ENCODE peak calls at places on chromosomes 7 and 10, in ten cellular contexts. One of them, this sample, is unnamed.
A peak's percentile ranks its signal among the peaks of the same experiment; 100 is the strongest.

GRCh38 chr10:77290528-77291155 is 347.0 kb downstream of the KCNMA1 start:
- DNase-seq in SJSA1: peak; percentile 88
- DNase-seq in fibroblast of lung: peak; percentile 55
- DNase-seq in body of pancreas: no peak
- DNase-seq in naive thymus-derived CD4-positive, alpha-beta T cell: no peak
- DNase-seq in pancreas: no peak
- DNase-seq in PC-9: peak; percentile 39
- DNase-seq in endodermal cell: no peak
- DNase-seq in adrenal gland: no peak
- DNase-seq in left ventricle myocardium inferior: no peak
- DNase-seq in this sample: no peak

GRCh38 chr10:100470367-100470766 is 7.6 kb downstream of the WNT8B start:
- DNase-seq in SJSA1: no peak
- DNase-seq in fibroblast of lung: no peak
- DNase-seq in body of pancreas: no peak
- DNase-seq in naive thymus-derived CD4-positive, alpha-beta T cell: no peak
- DNase-seq in pancreas: no peak
- DNase-seq in PC-9: no peak
- DNase-seq in endodermal cell: no peak
- DNase-seq in adrenal gland: no peak
- DNase-seq in left ventricle myocardium inferior: no peak
- DNase-seq in this sample: no peak

GRCh38 chr7:142603870-142604448 is 145.3 kb upstream of the PRSS1 start:
- DNase-seq in SJSA1: no peak
- DNase-seq in fibroblast of lung: peak; percentile 73
- DNase-seq in body of pancreas: peak; percentile 64
- DNase-seq in naive thymus-derived CD4-positive, alpha-beta T cell: peak; percentile 67
- DNase-seq in pancreas: no peak
- DNase-seq in PC-9: peak; percentile 51
- DNase-seq in endodermal cell: peak; percentile 76
- DNase-seq in adrenal gland: peak; percentile 24
- DNase-seq in left ventricle myocardium inferior: no peak
- DNase-seq in this sample: no peak

GRCh38 chr7:156473476-156474240 is 166.9 kb upstream of the RNF32 start:
- DNase-seq in SJSA1: no peak
- DNase-seq in fibroblast of lung: peak; percentile 58
- DNase-seq in body of pancreas: peak; percentile 49
- DNase-seq in naive thymus-derived CD4-positive, alpha-beta T cell: peak; percentile 8
- DNase-seq in pancreas: peak; percentile 37
- DNase-seq in PC-9: peak; percentile 29
- DNase-seq in endodermal cell: peak; percentile 76
- DNase-seq in adrenal gland: peak; percentile 53
- DNase-seq in left ventricle myocardium inferior: peak; percentile 23
- DNase-seq in this sample: peak; percentile 32

GRCh38 chr7:149497467-149498261 is at the start of gene ZNF746:
- DNase-seq in SJSA1: peak; percentile 82
- DNase-seq in fibroblast of lung: peak; percentile 79
- DNase-seq in body of pancreas: peak; percentile 86
- DNase-seq in naive thymus-derived CD4-positive, alpha-beta T cell: peak; percentile 77
- DNase-seq in pancreas: peak; percentile 86
- DNase-seq in PC-9: peak; percentile 85
- DNase-seq in endodermal cell: peak; percentile 94
- DNase-seq in adrenal gland: peak; percentile 79
- DNase-seq in left ventricle myocardium inferior: peak; percentile 86
- DNase-seq in this sample: peak; percentile 95

GRCh38 chr10:28768227-28768626 is 90.9 kb downstream of the BAMBI start:
- DNase-seq in SJSA1: no peak
- DNase-seq in fibroblast of lung: no peak
- DNase-seq in body of pancreas: no peak
- DNase-seq in naive thymus-derived CD4-positive, alpha-beta T cell: no peak
- DNase-seq in pancreas: no peak
- DNase-seq in PC-9: no peak
- DNase-seq in endodermal cell: no peak
- DNase-seq in adrenal gland: no peak
- DNase-seq in left ventricle myocardium inferior: no peak
- DNase-seq in this sample: no peak

GRCh38 chr7:90412458-90413184 is 9.4 kb downstream of the CLDN12 start:
- DNase-seq in SJSA1: no peak
- DNase-seq in fibroblast of lung: peak; percentile 7
- DNase-seq in body of pancreas: peak; percentile 23
- DNase-seq in naive thymus-derived CD4-positive, alpha-beta T cell: no peak
- DNase-seq in pancreas: peak; percentile 45
- DNase-seq in PC-9: peak; percentile 12
- DNase-seq in endodermal cell: peak; percentile 85
- DNase-seq in adrenal gland: no peak
- DNase-seq in left ventricle myocardium inferior: no peak
- DNase-seq in this sample: peak; percentile 52

GRCh38 chr7:74275401-74275881 is 13.8 kb upstream of the CLIP2 start:
- DNase-seq in SJSA1: no peak
- DNase-seq in fibroblast of lung: no peak
- DNase-seq in body of pancreas: no peak
- DNase-seq in naive thymus-derived CD4-positive, alpha-beta T cell: no peak
- DNase-seq in pancreas: no peak
- DNase-seq in PC-9: no peak
- DNase-seq in endodermal cell: peak; percentile 91
- DNase-seq in adrenal gland: no peak
- DNase-seq in left ventricle myocardium inferior: no peak
- DNase-seq in this sample: no peak

GRCh38 chr10:124745678-124746077 is 1.5 kb upstream of the FAM53B start:
- DNase-seq in SJSA1: no peak
- DNase-seq in fibroblast of lung: peak; percentile 76
- DNase-seq in body of pancreas: no peak
- DNase-seq in naive thymus-derived CD4-positive, alpha-beta T cell: peak; percentile 69
- DNase-seq in pancreas: no peak
- DNase-seq in PC-9: peak; percentile 34
- DNase-seq in endodermal cell: no peak
- DNase-seq in adrenal gland: no peak
- DNase-seq in left ventricle myocardium inferior: no peak
- DNase-seq in this sample: no peak

GRCh38 chr7:47032171-47032915 is 549.6 kb downstream of the TNS3 start:
- DNase-seq in SJSA1: no peak
- DNase-seq in fibroblast of lung: peak; percentile 58
- DNase-seq in body of pancreas: no peak
- DNase-seq in naive thymus-derived CD4-positive, alpha-beta T cell: no peak
- DNase-seq in pancreas: no peak
- DNase-seq in PC-9: no peak
- DNase-seq in endodermal cell: no peak
- DNase-seq in adrenal gland: no peak
- DNase-seq in left ventricle myocardium inferior: no peak
- DNase-seq in this sample: no peak

GRCh38 chr10:50624866-50625491 is 1.2 kb upstream of the SGMS1 start:
- DNase-seq in SJSA1: peak; percentile 73
- DNase-seq in fibroblast of lung: peak; percentile 67
- DNase-seq in body of pancreas: peak; percentile 71
- DNase-seq in naive thymus-derived CD4-positive, alpha-beta T cell: peak; percentile 62
- DNase-seq in pancreas: no peak
- DNase-seq in PC-9: peak; percentile 70
- DNase-seq in endodermal cell: peak; percentile 88
- DNase-seq in adrenal gland: no peak
- DNase-seq in left ventricle myocardium inferior: peak; percentile 60
- DNase-seq in this sample: no peak

GRCh38 chr7:46179211-46179610 is 258.1 kb upstream of the IGFBP3 start:
- DNase-seq in SJSA1: no peak
- DNase-seq in fibroblast of lung: no peak
- DNase-seq in body of pancreas: no peak
- DNase-seq in naive thymus-derived CD4-positive, alpha-beta T cell: no peak
- DNase-seq in pancreas: no peak
- DNase-seq in PC-9: no peak
- DNase-seq in endodermal cell: no peak
- DNase-seq in adrenal gland: no peak
- DNase-seq in left ventricle myocardium inferior: no peak
- DNase-seq in this sample: no peak

DNA sequence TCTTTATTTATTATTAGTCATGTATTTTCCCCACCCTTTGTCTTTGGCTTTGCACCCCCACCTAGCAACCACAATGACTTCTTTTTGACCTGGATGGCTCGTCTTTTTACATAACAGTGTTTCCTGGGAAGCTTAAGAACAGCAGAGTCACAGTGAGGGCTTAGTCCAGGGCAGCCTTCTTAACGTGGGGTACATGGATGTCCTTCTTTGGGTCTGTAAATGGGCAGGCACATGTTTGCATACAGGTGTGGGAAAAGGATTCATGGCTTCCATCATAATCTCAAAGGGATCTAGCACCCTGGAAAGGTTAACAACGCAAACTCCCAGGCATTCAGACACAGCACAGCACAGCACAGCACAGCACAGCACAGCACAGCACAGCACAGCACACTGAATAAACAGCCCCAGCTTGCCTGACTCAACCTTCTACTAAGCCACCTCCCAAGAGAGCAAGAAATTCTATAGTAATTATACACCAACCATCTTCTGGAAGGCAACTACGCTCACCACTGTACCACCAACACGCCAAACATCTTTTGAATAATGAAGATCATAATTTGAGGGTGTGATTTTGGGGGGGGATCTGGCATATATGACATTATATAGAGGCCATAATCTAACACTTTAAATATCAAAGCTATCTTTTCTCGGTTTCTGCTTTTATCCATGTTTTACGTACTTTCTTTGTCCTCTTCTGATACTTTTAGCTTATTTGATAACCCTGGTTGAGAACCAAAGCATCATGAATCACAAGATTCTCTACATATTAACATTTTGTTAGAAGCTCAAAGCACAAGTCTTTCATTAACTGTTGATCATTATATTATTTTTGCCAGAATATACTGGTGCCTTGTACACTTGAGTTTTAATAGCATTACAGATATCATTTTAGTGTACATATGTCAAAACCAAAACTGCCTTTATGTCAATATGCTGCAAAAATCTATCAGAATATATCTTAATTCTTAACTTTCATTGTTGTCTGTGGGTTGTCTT is 177.2 kb upstream of the KLF14 start:
- DNase-seq in SJSA1: peak; percentile 70
- DNase-seq in fibroblast of lung: peak; percentile 79
- DNase-seq in body of pancreas: no peak
- DNase-seq in naive thymus-derived CD4-positive, alpha-beta T cell: no peak
- DNase-seq in pancreas: no peak
- DNase-seq in PC-9: no peak
- DNase-seq in endodermal cell: peak; percentile 71
- DNase-seq in adrenal gland: no peak
- DNase-seq in left ventricle myocardium inferior: no peak
- DNase-seq in this sample: no peak
- H3K4me3 ChIP-seq in SJSA1: peak overlapping the region; percentile 48
- H3K4me3 ChIP-seq in fibroblast of lung: peak overlapping the region; percentile 91
- H3K4me3 ChIP-seq in body of pancreas: no peak overlapping the region
- H3K4me3 ChIP-seq in naive thymus-derived CD4-positive, alpha-beta T cell: peak overlapping the region; percentile 66
- H3K4me3 ChIP-seq in pancreas: no peak overlapping the region
- H3K4me3 ChIP-seq in PC-9: peak overlapping the region; percentile 96
- H3K4me3 ChIP-seq in endodermal cell: no peak overlapping the region
- H3K4me3 ChIP-seq in adrenal gland: no peak overlapping the region
- H3K4me3 ChIP-seq in left ventricle myocardium inferior: peak overlapping the region; percentile 65
- H3K4me3 ChIP-seq in this sample: no peak overlapping the region

DNA sequence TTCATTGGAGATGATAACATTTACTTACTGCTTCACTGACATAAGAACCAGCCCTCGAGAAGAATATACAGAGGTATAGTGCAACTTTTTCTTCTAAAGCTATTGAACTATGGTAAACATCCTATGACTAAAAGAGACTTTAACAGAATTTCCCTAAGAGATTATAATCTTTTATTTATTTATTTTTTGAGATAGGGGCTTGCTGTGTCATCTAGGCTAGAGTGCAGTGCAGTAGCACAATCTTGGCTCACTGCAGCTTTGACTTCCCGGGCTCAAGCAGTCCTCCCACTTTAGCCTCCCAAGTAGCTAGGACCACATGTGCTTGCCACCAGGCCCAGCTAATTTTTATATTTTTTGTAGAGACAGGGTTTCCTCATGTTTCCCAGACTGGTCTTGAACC is 258.5 kb upstream of the FERD3L start:
- DNase-seq in SJSA1: no peak
- DNase-seq in fibroblast of lung: peak; percentile 10
- DNase-seq in body of pancreas: no peak
- DNase-seq in naive thymus-derived CD4-positive, alpha-beta T cell: no peak
- DNase-seq in pancreas: no peak
- DNase-seq in PC-9: no peak
- DNase-seq in endodermal cell: no peak
- DNase-seq in adrenal gland: no peak
- DNase-seq in left ventricle myocardium inferior: no peak
- DNase-seq in this sample: no peak
- H3K27ac ChIP-seq in SJSA1: peak overlapping the region; percentile 56
- H3K27ac ChIP-seq in fibroblast of lung: no peak overlapping the region
- H3K27ac ChIP-seq in body of pancreas: no peak overlapping the region
- H3K27ac ChIP-seq in naive thymus-derived CD4-positive, alpha-beta T cell: no peak overlapping the region
- H3K27ac ChIP-seq in pancreas: no peak overlapping the region
- H3K27ac ChIP-seq in PC-9: no peak overlapping the region
- H3K27ac ChIP-seq in endodermal cell: no peak overlapping the region
- H3K27ac ChIP-seq in adrenal gland: no peak overlapping the region
- H3K27ac ChIP-seq in left ventricle myocardium inferior: no peak overlapping the region
- H3K27ac ChIP-seq in this sample: no peak overlapping the region

GRCh38 chr10:129055225-129055624 is 411.8 kb upstream of the MGMT start:
- DNase-seq in SJSA1: no peak
- DNase-seq in fibroblast of lung: no peak
- DNase-seq in body of pancreas: no peak
- DNase-seq in naive thymus-derived CD4-positive, alpha-beta T cell: no peak
- DNase-seq in pancreas: no peak
- DNase-seq in PC-9: no peak
- DNase-seq in endodermal cell: no peak
- DNase-seq in adrenal gland: no peak
- DNase-seq in left ventricle myocardium inferior: no peak
- DNase-seq in this sample: no peak
- H3K9me3 ChIP-seq in SJSA1: peaks cover 3% of the 10 kb centered on the region
- H3K9me3 ChIP-seq in fibroblast of lung: no peaks in the 10 kb centered on the region
- H3K9me3 ChIP-seq in body of pancreas: no peaks in the 10 kb centered on the region
- H3K9me3 ChIP-seq in naive thymus-derived CD4-positive, alpha-beta T cell: no peaks in the 10 kb centered on the region
- H3K9me3 ChIP-seq in pancreas: no peaks in the 10 kb centered on the region
- H3K9me3 ChIP-seq in PC-9: no peaks in the 10 kb centered on the region
- H3K9me3 ChIP-seq in endodermal cell: no peaks in the 10 kb centered on the region
- H3K9me3 ChIP-seq in adrenal gland: no peaks in the 10 kb centered on the region
- H3K9me3 ChIP-seq in left ventricle myocardium inferior: no peaks in the 10 kb centered on the region
- H3K9me3 ChIP-seq in this sample: no peaks in the 10 kb centered on the region

GRCh38 chr7:13021566-13021965 is 334.1 kb downstream of the ARL4A start:
- DNase-seq in SJSA1: peak; percentile 38
- DNase-seq in fibroblast of lung: peak; percentile 28
- DNase-seq in body of pancreas: no peak
- DNase-seq in naive thymus-derived CD4-positive, alpha-beta T cell: no peak
- DNase-seq in pancreas: no peak
- DNase-seq in PC-9: no peak
- DNase-seq in endodermal cell: no peak
- DNase-seq in adrenal gland: no peak
- DNase-seq in left ventricle myocardium inferior: no peak
- DNase-seq in this sample: no peak

GRCh38 chr7:13016633-13017324 is 329.3 kb downstream of the ARL4A start:
- DNase-seq in SJSA1: no peak
- DNase-seq in fibroblast of lung: peak; percentile 60
- DNase-seq in body of pancreas: no peak
- DNase-seq in naive thymus-derived CD4-positive, alpha-beta T cell: no peak
- DNase-seq in pancreas: no peak
- DNase-seq in PC-9: no peak
- DNase-seq in endodermal cell: peak; percentile 64
- DNase-seq in adrenal gland: no peak
- DNase-seq in left ventricle myocardium inferior: no peak
- DNase-seq in this sample: no peak

GRCh38 chr7:13017325-13017853 is 330.0 kb downstream of the ARL4A start:
- DNase-seq in SJSA1: no peak
- DNase-seq in fibroblast of lung: peak; percentile 81
- DNase-seq in body of pancreas: no peak
- DNase-seq in naive thymus-derived CD4-positive, alpha-beta T cell: no peak
- DNase-seq in pancreas: no peak
- DNase-seq in PC-9: peak; percentile 23
- DNase-seq in endodermal cell: peak; percentile 77
- DNase-seq in adrenal gland: no peak
- DNase-seq in left ventricle myocardium inferior: no peak
- DNase-seq in this sample: no peak

GRCh38 chr7:13016036-13016581 is 328.7 kb downstream of the ARL4A start:
- DNase-seq in SJSA1: no peak
- DNase-seq in fibroblast of lung: no peak
- DNase-seq in body of pancreas: no peak
- DNase-seq in naive thymus-derived CD4-positive, alpha-beta T cell: no peak
- DNase-seq in pancreas: no peak
- DNase-seq in PC-9: no peak
- DNase-seq in endodermal cell: peak; percentile 53
- DNase-seq in adrenal gland: no peak
- DNase-seq in left ventricle myocardium inferior: no peak
- DNase-seq in this sample: no peak

GRCh38 chr7:13017881-13018280 is 330.4 kb downstream of the ARL4A start:
- DNase-seq in SJSA1: no peak
- DNase-seq in fibroblast of lung: no peak
- DNase-seq in body of pancreas: no peak
- DNase-seq in naive thymus-derived CD4-positive, alpha-beta T cell: no peak
- DNase-seq in pancreas: no peak
- DNase-seq in PC-9: no peak
- DNase-seq in endodermal cell: no peak
- DNase-seq in adrenal gland: no peak
- DNase-seq in left ventricle myocardium inferior: no peak
- DNase-seq in this sample: no peak
- H3K4me3 ChIP-seq in SJSA1: no peak overlapping the region
- H3K4me3 ChIP-seq in fibroblast of lung: no peak overlapping the region
- H3K4me3 ChIP-seq in body of pancreas: no peak overlapping the region
- H3K4me3 ChIP-seq in naive thymus-derived CD4-positive, alpha-beta T cell: no peak overlapping the region
- H3K4me3 ChIP-seq in pancreas: no peak overlapping the region
- H3K4me3 ChIP-seq in PC-9: peak overlapping the region; percentile 19
- H3K4me3 ChIP-seq in endodermal cell: peak overlapping the region; percentile 68
- H3K4me3 ChIP-seq in adrenal gland: no peak overlapping the region
- H3K4me3 ChIP-seq in left ventricle myocardium inferior: no peak overlapping the region
- H3K4me3 ChIP-seq in this sample: no peak overlapping the region

This sample was measured in right cardiac atrium.